ENCODE peak calls at places on chromosome 12, in six cellular contexts. M is keratinocyte, O is ovary, Q is kidney, C is heart right ventricle, B is dorsolateral prefrontal cortex. G is an unnamed sample.

GRCh38 chr12:121839993-121840761 is 18.5 kb downstream of the HPD start:
- DNase-seq in M (no peak), O (no peak), Q (no peak), C (no peak), B (no peak), G (no peak)

GRCh38 chr12:14416658-14417057 is 51.2 kb downstream of the ATF7IP start:
- DNase-seq in M (no peak), O (no peak), Q (no peak), C (no peak), B (no peak), G (no peak)

GRCh38 chr12:85076688-85077430 is 40.7 kb downstream of the LRRIQ1 start:
- DNase-seq in M (peak), O (no peak), Q (no peak), C (no peak), B (no peak), G (no peak)

GRCh38 chr12:62256408-62257079 is 3.7 kb upstream of the USP15 start:
- DNase-seq in M (no peak), O (peak), Q (no peak), C (no peak), B (peak), G (no peak)

GRCh38 chr12:661720-662486 is 1.3 kb downstream of the NINJ2 start:
- DNase-seq in M (no peak), O (no peak), Q (no peak), C (peak), B (peak), G (no peak)

GRCh38 chr12:104627975-104628322 is 171.2 kb downstream of the CHST11 start:
- DNase-seq in M (no peak), O (no peak), Q (no peak), C (no peak), B (no peak), G (no peak)

GRCh38 chr12:4026476-4026875 is 153.3 kb upstream of the PARP11 start:
- DNase-seq in M (no peak), O (no peak), Q (no peak), C (no peak), B (no peak), G (no peak)

GRCh38 chr12:3049596-3050314 is 27.4 kb upstream of the TSPAN9 start:
- DNase-seq in M (no peak), O (no peak), Q (no peak), C (no peak), B (no peak), G (no peak)

GRCh38 chr12:114368685-114369084 is 37.3 kb downstream of the TBX5 start:
- DNase-seq in M (no peak), O (no peak), Q (no peak), C (peak), B (no peak), G (no peak)

GRCh38 chr12:122835693-122836026 is 403 bp downstream of the HIP1R start:
- DNase-seq in M (no peak), O (no peak), Q (peak), C (peak), B (no peak), G (no peak)

DNA sequence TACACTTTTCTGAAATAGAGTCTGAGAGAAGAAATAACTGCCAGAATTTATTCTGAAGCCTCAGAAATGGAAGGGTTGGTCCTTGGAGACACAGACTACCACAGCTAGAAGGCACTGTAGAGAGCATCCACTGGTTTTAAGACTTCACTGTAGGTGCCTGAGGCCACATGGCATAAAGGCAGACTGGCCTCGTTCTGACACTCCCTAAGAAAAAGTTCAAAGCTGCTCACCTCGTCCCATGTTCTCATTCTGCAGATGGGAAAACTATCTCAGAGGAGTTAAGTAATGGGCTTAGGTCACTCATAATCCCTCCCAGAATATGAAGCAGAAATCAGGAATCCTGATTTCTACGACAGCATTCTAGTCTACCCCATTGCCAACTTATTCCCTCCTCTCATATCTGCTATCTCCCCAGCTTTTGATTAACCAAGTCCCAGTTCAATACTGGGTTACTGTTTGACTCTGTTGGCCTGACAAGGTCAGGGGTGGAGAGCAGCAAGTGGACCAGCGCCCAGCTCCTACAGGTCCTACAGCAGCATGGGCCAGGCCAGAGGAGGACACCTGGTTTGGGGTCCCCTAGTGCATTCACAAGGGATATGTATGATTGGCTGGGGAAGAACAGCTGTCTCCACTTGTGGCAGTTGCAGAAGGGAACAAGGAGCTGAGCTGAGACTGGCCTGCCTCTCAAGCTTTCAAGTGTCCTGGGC is 3.7 kb downstream of the ITGA5 start:
- DNase-seq in M (no peak), O (no peak), Q (no peak), C (no peak), B (no peak), G (no peak)
- TF ChIP-seq CTCF in M (peak), O (no peak), Q (no peak), C (no peak), B (no peak), G (peak)

GRCh38 chr12:109466305-109466704 is 10.8 kb downstream of the KCTD10 start:
- DNase-seq in M (no peak), O (no peak), Q (no peak), C (no peak), B (no peak), G (no peak)
- TF ChIP-seq CTCF in M (no peak), O (no peak), Q (no peak), C (no peak), B (no peak), G (no peak)

DNA sequence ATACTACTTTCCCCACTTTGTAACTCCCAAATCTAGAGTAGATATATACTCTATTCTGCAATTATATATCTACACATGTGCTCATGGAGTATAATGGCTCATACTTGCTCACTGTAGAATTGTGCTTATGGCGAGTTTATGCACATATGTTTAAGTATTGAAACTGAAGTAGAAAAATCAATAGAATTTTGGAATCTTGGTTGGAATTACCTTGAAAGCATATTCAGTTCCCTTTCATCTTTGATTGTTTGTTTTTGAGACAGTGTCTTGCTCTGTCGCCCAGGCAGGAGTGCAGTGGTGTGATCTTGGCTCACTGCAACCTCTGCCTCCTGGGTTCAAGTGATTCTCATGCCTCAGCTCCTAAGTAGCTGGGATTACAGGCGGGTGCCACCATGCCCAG is 4.5 kb downstream of the KLRG1 start:
- DNase-seq in M (no peak), O (no peak), Q (no peak), C (no peak), B (no peak), G (no peak)
- TF ChIP-seq CTCF in M (no peak), O (no peak), Q (no peak), C (no peak), B (no peak), G (no peak)

DNA sequence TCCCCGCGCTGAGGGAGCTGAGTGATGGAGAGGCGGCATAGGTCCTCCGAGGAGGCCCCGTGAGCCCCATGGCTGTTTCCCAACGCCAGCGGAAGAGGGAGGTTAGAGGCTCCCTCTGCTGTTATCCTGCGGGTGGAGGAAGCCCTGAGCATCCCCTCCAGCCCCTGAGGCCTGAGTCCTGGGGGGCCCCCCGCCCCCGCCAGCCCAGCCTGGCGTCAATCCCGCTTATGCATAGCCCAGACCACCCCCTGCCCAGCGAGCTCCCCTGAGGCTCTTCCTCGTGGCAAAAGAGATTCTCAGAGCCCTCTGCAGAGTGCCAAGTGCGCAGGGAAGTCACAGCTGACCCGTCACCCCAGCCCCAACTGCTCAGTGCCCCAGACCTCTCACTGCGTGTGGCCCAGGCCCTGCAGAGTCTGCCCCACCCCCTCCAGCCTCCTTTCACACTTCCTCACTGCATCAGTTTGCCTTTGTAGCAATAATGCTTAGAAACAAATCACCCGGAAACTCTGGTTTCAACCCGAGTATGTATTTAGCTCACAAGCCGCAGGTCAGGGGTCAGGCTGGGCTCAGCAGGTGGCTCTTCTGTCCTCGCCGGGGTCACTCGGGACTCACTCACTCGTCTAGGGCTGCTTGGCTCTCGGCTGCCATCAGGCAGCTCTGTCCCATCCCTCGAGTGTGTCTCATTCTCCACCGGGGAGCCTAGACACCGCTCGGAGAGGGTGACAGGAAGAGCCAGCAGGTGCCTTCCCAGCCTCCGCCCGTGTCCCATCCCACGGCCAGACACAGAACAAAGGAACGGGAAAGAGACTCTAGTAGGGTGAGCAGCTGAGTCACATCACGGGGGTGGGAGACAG is 44.8 kb upstream of the GALNT9 start:
- DNase-seq in M (no peak), O (peak), Q (peak), C (no peak), B (no peak), G (peak)
- TF ChIP-seq CTCF in M (no peak), O (no peak), Q (no peak), C (no peak), B (no peak), G (peak)

DNA sequence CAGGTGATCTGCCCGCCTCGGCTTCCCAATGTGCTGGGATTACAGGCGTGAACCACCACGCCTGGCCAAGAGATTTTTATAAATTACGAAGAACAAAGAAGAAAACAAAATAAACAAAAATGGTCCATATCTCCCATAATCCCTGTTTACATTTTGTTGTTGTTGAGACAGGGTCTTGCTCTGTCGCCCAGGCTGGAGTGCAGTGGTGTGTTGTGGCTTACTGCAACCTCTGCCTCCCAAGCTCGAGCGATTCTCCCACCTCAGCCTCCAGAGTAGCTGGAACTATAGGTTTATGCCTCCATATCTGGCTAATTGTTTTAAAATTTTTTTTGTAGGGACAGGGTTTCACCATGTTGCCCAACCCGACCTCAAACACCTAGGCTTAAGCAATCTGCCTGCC is 156.1 kb downstream of the ZNF664 start:
- DNase-seq in M (no peak), O (no peak), Q (no peak), C (no peak), B (no peak), G (no peak)
- TF ChIP-seq CTCF in M (no peak), O (no peak), Q (no peak), C (no peak), B (no peak), G (no peak)